ENCODE peak calls at places on chromosomes 13 and 19, in four cellular contexts. R is activated CD8-positive, alpha-beta T cell treated with anti-CD3 and anti-CD28 coated beads for 36 hours; A is stimulated activated CD4-positive, alpha-beta T cell treated with anti-CD3 and anti-CD28 coated beads, TNF-alpha, amount 100 ng/mL, for 48 hours; S is Daoy. X is an unnamed sample.

GRCh38 chr19:56014765-56015164 is 28.2 kb downstream of the NLRP5 start:
- DNase-seq in A (no peak), R (no peak), S (no peak), X (no peak)

GRCh38 chr19:14413765-14414171 is 5.4 kb downstream of the DDX39A start:
- DNase-seq in R (no peak), A (no peak), S (peak), X (no peak)

GRCh38 chr19:42074513-42075363 is 1.2 kb upstream of the ZNF574 start:
- DNase-seq in R (peak), A (no peak), S (peak), X (peak)

GRCh38 chr19:39171479-39172465 is 25.0 kb upstream of the NCCRP1 start:
- DNase-seq in A (no peak), R (no peak), S (no peak), X (no peak)

GRCh38 chr13:91722267-91722884 is 324.0 kb downstream of the GPC5 start:
- DNase-seq in S (no peak), A (no peak), R (no peak), X (no peak)

GRCh38 chr19:29622191-29623070 is 16.3 kb downstream of the POP4 start:
- DNase-seq in R (peak), A (no peak), S (peak), X (peak)

GRCh38 chr13:32984857-32985626 is 31.2 kb upstream of the KL start:
- DNase-seq in A (no peak), R (no peak), S (peak), X (no peak)

GRCh38 chr13:33307820-33308219 is 22.3 kb upstream of the STARD13 start:
- DNase-seq in A (no peak), R (no peak), S (no peak), X (no peak)

GRCh38 chr19:2527171-2527570 is 51.2 kb downstream of the GADD45B start:
- DNase-seq in S (no peak), R (no peak), A (no peak), X (no peak)

GRCh38 chr13:84917252-84917878 is 881.9 kb downstream of the SLITRK6 start:
- DNase-seq in A (no peak), S (no peak), R (no peak), X (no peak)

GRCh38 chr13:104085611-104086010 is 1019.4 kb upstream of the SLC10A2 start:
- DNase-seq in S (no peak), A (no peak), R (no peak), X (no peak)